ENCODE peak calls at places on chromosomes 4 and X, in seven cellular contexts. One of them, this sample, is unnamed.

GRCh38 chrX:8815460-8816065 is 14.4 kb upstream of the FAM9A start:
- DNase-seq in hypothalamus: no peak
- DNase-seq in SK-N-SH: peak
- DNase-seq in retina: peak
- DNase-seq in stimulated activated CD4-positive, alpha-beta T cell treated with anti-CD3 and anti-CD28 coated beads, TNF-alpha, amount 100 ng/mL, for 4 hours: peak
- DNase-seq in A549: peak
- DNase-seq in nephron progenitor cell: peak
- DNase-seq in this sample: peak

GRCh38 chrX:49043220-49043986 is at the start of gene TFE3:
- DNase-seq in hypothalamus: peak
- DNase-seq in A549: peak
- DNase-seq in SK-N-SH: peak
- DNase-seq in nephron progenitor cell: peak
- DNase-seq in retina: peak
- DNase-seq in stimulated activated CD4-positive, alpha-beta T cell treated with anti-CD3 and anti-CD28 coated beads, TNF-alpha, amount 100 ng/mL, for 4 hours: peak
- DNase-seq in this sample: peak

GRCh38 chr4:47221721-47222120 is 190.4 kb downstream of the GABRB1 start:
- DNase-seq in hypothalamus: no peak
- DNase-seq in retina: no peak
- DNase-seq in A549: no peak
- DNase-seq in SK-N-SH: no peak
- DNase-seq in stimulated activated CD4-positive, alpha-beta T cell treated with anti-CD3 and anti-CD28 coated beads, TNF-alpha, amount 100 ng/mL, for 4 hours: no peak
- DNase-seq in nephron progenitor cell: no peak
- DNase-seq in this sample: no peak

GRCh38 chr4:183659029-183659870 is at the start of the genes RWDD4 and TRAPPC11:
- DNase-seq in retina: peak
- DNase-seq in SK-N-SH: peak
- DNase-seq in nephron progenitor cell: peak
- DNase-seq in A549: peak
- DNase-seq in hypothalamus: peak
- DNase-seq in stimulated activated CD4-positive, alpha-beta T cell treated with anti-CD3 and anti-CD28 coated beads, TNF-alpha, amount 100 ng/mL, for 4 hours: peak
- DNase-seq in this sample: peak

GRCh38 chrX:10233173-10233572 is 76.4 kb downstream of the CLCN4 start:
- DNase-seq in SK-N-SH: no peak
- DNase-seq in hypothalamus: no peak
- DNase-seq in retina: no peak
- DNase-seq in A549: no peak
- DNase-seq in nephron progenitor cell: no peak
- DNase-seq in stimulated activated CD4-positive, alpha-beta T cell treated with anti-CD3 and anti-CD28 coated beads, TNF-alpha, amount 100 ng/mL, for 4 hours: no peak
- DNase-seq in this sample: no peak

GRCh38 chr4:152109585-152110509 is 349.0 kb upstream of the GATB start:
- DNase-seq in A549: no peak
- DNase-seq in stimulated activated CD4-positive, alpha-beta T cell treated with anti-CD3 and anti-CD28 coated beads, TNF-alpha, amount 100 ng/mL, for 4 hours: no peak
- DNase-seq in SK-N-SH: no peak
- DNase-seq in hypothalamus: no peak
- DNase-seq in nephron progenitor cell: no peak
- DNase-seq in retina: no peak
- DNase-seq in this sample: no peak

GRCh38 chr4:30863031-30863430 is 142.9 kb downstream of the PCDH7 start:
- DNase-seq in stimulated activated CD4-positive, alpha-beta T cell treated with anti-CD3 and anti-CD28 coated beads, TNF-alpha, amount 100 ng/mL, for 4 hours: no peak
- DNase-seq in retina: no peak
- DNase-seq in SK-N-SH: no peak
- DNase-seq in A549: no peak
- DNase-seq in hypothalamus: no peak
- DNase-seq in nephron progenitor cell: no peak
- DNase-seq in this sample: no peak

GRCh38 chrX:136228808-136229207 is 22.4 kb downstream of the MAP7D3 start:
- DNase-seq in nephron progenitor cell: no peak
- DNase-seq in A549: no peak
- DNase-seq in hypothalamus: no peak
- DNase-seq in stimulated activated CD4-positive, alpha-beta T cell treated with anti-CD3 and anti-CD28 coated beads, TNF-alpha, amount 100 ng/mL, for 4 hours: no peak
- DNase-seq in SK-N-SH: no peak
- DNase-seq in retina: no peak
- DNase-seq in this sample: no peak

GRCh38 chr4:89251396-89251795 is 56.2 kb downstream of the GPRIN3 start:
- DNase-seq in nephron progenitor cell: no peak
- DNase-seq in stimulated activated CD4-positive, alpha-beta T cell treated with anti-CD3 and anti-CD28 coated beads, TNF-alpha, amount 100 ng/mL, for 4 hours: no peak
- DNase-seq in retina: no peak
- DNase-seq in A549: no peak
- DNase-seq in SK-N-SH: no peak
- DNase-seq in hypothalamus: no peak
- DNase-seq in this sample: no peak

GRCh38 chr4:136750898-136751297 is 781.4 kb downstream of the PCDH18 start:
- DNase-seq in stimulated activated CD4-positive, alpha-beta T cell treated with anti-CD3 and anti-CD28 coated beads, TNF-alpha, amount 100 ng/mL, for 4 hours: no peak
- DNase-seq in hypothalamus: no peak
- DNase-seq in SK-N-SH: no peak
- DNase-seq in retina: no peak
- DNase-seq in nephron progenitor cell: no peak
- DNase-seq in A549: no peak
- DNase-seq in this sample: no peak

GRCh38 chr4:15162046-15162445 is 159.8 kb downstream of the CPEB2 start:
- DNase-seq in retina: no peak
- DNase-seq in nephron progenitor cell: no peak
- DNase-seq in SK-N-SH: no peak
- DNase-seq in A549: no peak
- DNase-seq in stimulated activated CD4-positive, alpha-beta T cell treated with anti-CD3 and anti-CD28 coated beads, TNF-alpha, amount 100 ng/mL, for 4 hours: no peak
- DNase-seq in hypothalamus: no peak
- DNase-seq in this sample: no peak

GRCh38 chrX:11756354-11757318 is 1.4 kb upstream of the MSL3 start:
- DNase-seq in stimulated activated CD4-positive, alpha-beta T cell treated with anti-CD3 and anti-CD28 coated beads, TNF-alpha, amount 100 ng/mL, for 4 hours: no peak
- DNase-seq in SK-N-SH: no peak
- DNase-seq in A549: no peak
- DNase-seq in nephron progenitor cell: no peak
- DNase-seq in retina: peak
- DNase-seq in hypothalamus: no peak
- DNase-seq in this sample: no peak

GRCh38 chrX:22278375-22278774 is 5.7 kb downstream of the CBLL2 start:
- DNase-seq in nephron progenitor cell: no peak
- DNase-seq in stimulated activated CD4-positive, alpha-beta T cell treated with anti-CD3 and anti-CD28 coated beads, TNF-alpha, amount 100 ng/mL, for 4 hours: no peak
- DNase-seq in A549: peak
- DNase-seq in retina: no peak
- DNase-seq in SK-N-SH: no peak
- DNase-seq in hypothalamus: no peak
- DNase-seq in this sample: peak

GRCh38 chr4:42515156-42515884 is 118.0 kb downstream of the SHISA3 start:
- DNase-seq in A549: no peak
- DNase-seq in stimulated activated CD4-positive, alpha-beta T cell treated with anti-CD3 and anti-CD28 coated beads, TNF-alpha, amount 100 ng/mL, for 4 hours: no peak
- DNase-seq in nephron progenitor cell: no peak
- DNase-seq in SK-N-SH: no peak
- DNase-seq in hypothalamus: no peak
- DNase-seq in retina: no peak
- DNase-seq in this sample: no peak

GRCh38 chrX:8183281-8183680 is 12.2 kb upstream of the VCX2 start:
- DNase-seq in A549: no peak
- DNase-seq in stimulated activated CD4-positive, alpha-beta T cell treated with anti-CD3 and anti-CD28 coated beads, TNF-alpha, amount 100 ng/mL, for 4 hours: no peak
- DNase-seq in retina: no peak
- DNase-seq in nephron progenitor cell: no peak
- DNase-seq in SK-N-SH: no peak
- DNase-seq in hypothalamus: no peak
- DNase-seq in this sample: no peak